ENCODE peak calls at places on chromosomes 4 and X, in five cellular contexts. D is AG04450, N is choroid plexus epithelial cell, S is OCI-LY7, P is tibial nerve. E is an unnamed sample.

GRCh38 chrX:72128881-72129280 is 2.8 kb downstream of the RTL5 start:
- DNase-seq in P (no peak), S (no peak), N (peak; percentile 19), D (no peak), E (peak; percentile 23)

GRCh38 chrX:40012800-40013682 is 84.7 kb downstream of the BCOR start:
- DNase-seq in N (peak; percentile 64), D (no peak), S (peak; percentile 77), P (peak; percentile 28), E (peak; percentile 69)

GRCh38 chrX:65581661-65582339 is 47.2 kb upstream of the LAS1L start:
- DNase-seq in S (peak; percentile 63), N (peak; percentile 65), D (peak; percentile 16), P (peak; percentile 63), E (peak; percentile 70)

GRCh38 chr4:81490761-81491160 is 19.1 kb upstream of the RASGEF1B start:
- DNase-seq in S (no peak), D (no peak), N (no peak), P (no peak), E (no peak)

GRCh38 chrX:15515931-15516330 is 15.3 kb downstream of the BMX start:
- DNase-seq in D (no peak), P (no peak), N (no peak), S (no peak), E (peak; percentile 77)

GRCh38 chr4:54539500-54540029 is 118.2 kb upstream of the KIT start:
- DNase-seq in P (no peak), D (no peak), N (peak; percentile 26), S (no peak), E (peak; percentile 37)

GRCh38 chr4:166128452-166128851 is 255.4 kb downstream of the TLL1 start:
- DNase-seq in N (peak; percentile 34), S (no peak), P (no peak), D (no peak), E (peak; percentile 76)

GRCh38 chrX:47608130-47608810 is 11.4 kb downstream of the SYN1 start:
- DNase-seq in S (no peak), N (no peak), D (no peak), P (no peak), E (no peak)

GRCh38 chr4:30856795-30857564 is 136.8 kb downstream of the PCDH7 start:
- DNase-seq in N (no peak), S (no peak), P (no peak), D (no peak), E (no peak)

GRCh38 chrX:41781500-41781899 is 57.5 kb downstream of the GPR82 start:
- DNase-seq in D (no peak), P (no peak), N (peak; percentile 63), S (peak; percentile 59), E (peak; percentile 60)

GRCh38 chr4:7045961-7046921 is 3.1 kb downstream of the TADA2B start:
- DNase-seq in D (no peak), N (no peak), P (no peak), S (peak; percentile 40), E (no peak)

GRCh38 chr4:20249333-20249732 is 2.4 kb upstream of the SLIT2 start:
- DNase-seq in D (no peak), P (no peak), N (peak; percentile 82), S (no peak), E (peak; percentile 80)

GRCh38 chrX:103879339-103879738 is 47.3 kb upstream of the RAB9B start:
- DNase-seq in N (peak; percentile 17), P (no peak), D (no peak), S (no peak), E (peak; percentile 49)

GRCh38 chrX:110346681-110347080 is 12.0 kb upstream of the RTL9 start:
- DNase-seq in N (peak; percentile 33), P (no peak), S (no peak), D (no peak), E (peak; percentile 33)

GRCh38 chr4:4226606-4227438 is at the start of gene OTOP1:
- DNase-seq in D (no peak), S (no peak), N (no peak), P (no peak), E (no peak)

GRCh38 chr4:101967697-101968346 is 177.3 kb downstream of the BANK1 start:
- DNase-seq in S (no peak), N (no peak), D (no peak), P (no peak), E (peak; percentile 26)

GRCh38 chrX:41350976-41351569 is 17.1 kb downstream of the DDX3X start:
- DNase-seq in S (no peak), N (peak; percentile 16), P (no peak), D (no peak), E (no peak)

GRCh38 chr4:119221412-119221811 is 8.9 kb downstream of the USP53 start:
- DNase-seq in N (no peak), D (no peak), S (no peak), P (no peak), E (no peak)

GRCh38 chr4:41146716-41147506 is 67.4 kb downstream of the APBB2 start:
- DNase-seq in P (peak; percentile 59), S (no peak), D (no peak), N (no peak), E (peak; percentile 65)

GRCh38 chr4:103032575-103032974 is 13.1 kb upstream of the SLC9B1 start:
- DNase-seq in N (peak; percentile 73), S (peak; percentile 58), P (no peak), D (no peak), E (peak; percentile 42)

GRCh38 chr4:155179216-155179615 is 29.2 kb upstream of the NPY2R start:
- DNase-seq in S (no peak), D (no peak), P (no peak), N (peak; percentile 57), E (peak; percentile 94)

GRCh38 chrX:34918091-34918736 is 24.4 kb upstream of the FAM47B start:
- DNase-seq in D (peak; percentile 7), S (no peak), N (peak; percentile 66), P (peak; percentile 8), E (peak; percentile 75)

GRCh38 chr4:69025191-69025998 is 70.9 kb upstream of the UGT2B7 start:
- DNase-seq in N (peak; percentile 12), P (no peak), S (peak; percentile 1), D (no peak), E (no peak)

GRCh38 chr4:155442267-155443105 is 65.7 kb upstream of the MAP9 start:
- DNase-seq in N (peak; percentile 76), P (peak; percentile 93), S (peak; percentile 41), D (no peak), E (peak; percentile 79)

GRCh38 chr4:114302472-114302871 is 296.1 kb upstream of the UGT8 start:
- DNase-seq in S (no peak), N (no peak), D (no peak), P (no peak), E (no peak)

GRCh38 chr4:150789864-150790263 is 207.9 kb downstream of the MAB21L2 start:
- DNase-seq in D (no peak), P (no peak), N (peak; percentile 14), S (no peak), E (no peak)

DNA sequence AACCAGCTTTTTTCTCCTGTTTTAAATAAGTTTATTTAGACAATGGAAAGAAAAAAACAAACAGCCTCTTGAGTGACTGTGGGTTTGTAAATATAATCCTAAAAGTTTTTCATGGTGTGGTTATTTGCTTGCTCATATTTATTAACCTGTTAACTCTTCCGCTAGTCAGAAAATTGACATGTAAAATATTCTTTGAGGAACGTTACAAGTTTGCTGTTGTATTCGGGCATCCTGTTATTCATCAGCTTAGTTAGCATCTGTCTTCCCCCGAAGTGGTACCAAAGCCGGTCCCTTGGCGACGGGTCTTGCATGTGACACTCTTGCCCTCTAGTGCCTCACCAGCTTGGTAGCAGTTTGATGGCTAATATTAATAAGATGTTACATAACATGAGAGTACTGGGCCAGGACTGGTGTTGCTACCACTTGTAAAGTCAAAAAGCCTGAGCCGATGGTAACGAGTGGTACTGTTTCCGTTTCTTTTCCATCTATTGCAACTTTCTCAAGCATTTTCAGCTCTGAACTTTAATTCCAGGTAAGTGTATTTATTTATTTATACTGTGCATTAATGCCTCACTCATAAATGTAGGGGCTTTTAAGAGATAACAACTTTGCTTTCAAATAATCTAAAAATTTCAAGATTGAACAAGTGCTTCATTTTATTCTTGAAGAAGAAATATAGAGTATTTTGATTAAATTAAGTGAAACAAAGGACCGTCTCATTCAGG is at the start of gene NDST3:
- DNase-seq in D (no peak), S (no peak), N (peak; percentile 52), P (peak; percentile 22), E (peak; percentile 45)
- TF ChIP-seq CTCF in D (peak; percentile 15), S (peak; percentile 13), N (peak; percentile 37), P (peak; percentile 33), E (peak; percentile 25)

GRCh38 chr4:94356444-94356843 is 13.8 kb upstream of the HPGDS start:
- DNase-seq in P (no peak), N (no peak), S (no peak), D (no peak), E (no peak)

GRCh38 chr4:94350095-94350494 is 7.5 kb upstream of the HPGDS start:
- DNase-seq in N (no peak), S (no peak), D (no peak), P (no peak), E (no peak)

GRCh38 chr4:94354474-94354896 is 11.8 kb upstream of the HPGDS start:
- DNase-seq in S (no peak), N (no peak), D (no peak), P (no peak), E (no peak)

GRCh38 chr4:94349193-94349592 is 6.6 kb upstream of the HPGDS start:
- DNase-seq in D (no peak), P (no peak), S (no peak), N (peak; percentile 63), E (peak; percentile 64)

GRCh38 chr4:94352996-94353395 is 10.4 kb upstream of the HPGDS start:
- DNase-seq in P (peak; percentile 17), N (peak; percentile 26), S (no peak), D (no peak), E (peak; percentile 20)
- H3K4me3 ChIP-seq in P (no peak overlapping the region), N (no peak overlapping the region), S (no peak overlapping the region), D (no peak overlapping the region), E (no peak overlapping the region)

GRCh38 chr4:138975225-138975624 is 40.4 kb upstream of the NOCT start:
- DNase-seq in N (no peak), D (no peak), P (no peak), S (no peak), E (no peak)
- TF ChIP-seq CTCF in N (peak; percentile 24), D (no peak), P (no peak), S (peak; percentile 17), E (no peak)

GRCh38 chr4:985123-985830 is 1.6 kb upstream of the IDUA start:
- DNase-seq in D (no peak), S (no peak), P (peak; percentile 38), N (peak; percentile 29), E (peak; percentile 33)
- H3K4me3 ChIP-seq in D (peak overlapping the region; percentile 20), S (no peak overlapping the region), P (peak overlapping the region; percentile 14), N (peak overlapping the region; percentile 30), E (peak overlapping the region; percentile 14)

GRCh38 chr4:158171456-158171790 is 1.4 kb downstream of the GASK1B start:
- DNase-seq in D (no peak), P (no peak), S (no peak), N (no peak), E (no peak)

GRCh38 chr4:158172196-158172557 is 648 bp downstream of the GASK1B start:
- DNase-seq in D (peak; percentile 26), S (no peak), P (no peak), N (peak; percentile 73), E (peak; percentile 64)

GRCh38 chr4:158170691-158171455 is 2.0 kb downstream of the GASK1B start:
- DNase-seq in S (no peak), D (no peak), P (peak; percentile 66), N (peak; percentile 53), E (peak; percentile 62)

GRCh38 chr4:158169931-158170690 is 2.7 kb downstream of the GASK1B start:
- DNase-seq in N (peak; percentile 55), S (no peak), D (no peak), P (no peak), E (peak; percentile 44)

GRCh38 chr4:158172558-158173258 is at the start of gene GASK1B:
- DNase-seq in S (peak; percentile 29), N (peak; percentile 82), P (peak; percentile 75), D (peak; percentile 18), E (peak; percentile 84)
- TF ChIP-seq CTCF in S (peak; percentile 78), N (peak; percentile 77), P (peak; percentile 66), D (peak; percentile 81), E (peak; percentile 70)

GRCh38 chr4:177191586-177191985 is 118.1 kb upstream of the NEIL3 start:
- DNase-seq in P (no peak), S (no peak), N (no peak), D (no peak), E (no peak)
- H3K4me3 ChIP-seq in P (no peak overlapping the region), S (no peak overlapping the region), N (no peak overlapping the region), D (no peak overlapping the region), E (no peak overlapping the region)

E was measured in cardiac fibroblast.